ENCODE peak calls at places on chromosomes 2 and 18, in ten cellular contexts. One of them, this sample, is unnamed.

GRCh38 chr18:47345996-47346395 is 94.5 kb upstream of the SKOR2 start:
- DNase-seq in WERI-Rb-1: no peak
- DNase-seq in psoas muscle: no peak
- DNase-seq in PC-3: no peak
- DNase-seq in tibial nerve: no peak
- DNase-seq in mammary epithelial cell: no peak
- DNase-seq in prostate gland: no peak
- DNase-seq in adrenal gland: no peak
- DNase-seq in colonic mucosa: no peak
- DNase-seq in stomach: no peak
- DNase-seq in this sample: no peak

GRCh38 chr2:124975224-124975623 is 950.1 kb downstream of the CNTNAP5 start:
- DNase-seq in WERI-Rb-1: no peak
- DNase-seq in psoas muscle: no peak
- DNase-seq in PC-3: no peak
- DNase-seq in tibial nerve: no peak
- DNase-seq in mammary epithelial cell: no peak
- DNase-seq in prostate gland: no peak
- DNase-seq in adrenal gland: no peak
- DNase-seq in colonic mucosa: no peak
- DNase-seq in stomach: no peak
- DNase-seq in this sample: no peak

GRCh38 chr2:208501217-208501616 is 94.6 kb downstream of the PTH2R start:
- DNase-seq in WERI-Rb-1: peak
- DNase-seq in psoas muscle: no peak
- DNase-seq in PC-3: no peak
- DNase-seq in tibial nerve: no peak
- DNase-seq in mammary epithelial cell: no peak
- DNase-seq in prostate gland: no peak
- DNase-seq in adrenal gland: no peak
- DNase-seq in colonic mucosa: peak
- DNase-seq in stomach: no peak
- DNase-seq in this sample: no peak

GRCh38 chr2:189836644-189837043 is 52.4 kb downstream of the PMS1 start:
- DNase-seq in WERI-Rb-1: no peak
- DNase-seq in psoas muscle: no peak
- DNase-seq in PC-3: peak
- DNase-seq in tibial nerve: no peak
- DNase-seq in mammary epithelial cell: no peak
- DNase-seq in prostate gland: no peak
- DNase-seq in adrenal gland: no peak
- DNase-seq in colonic mucosa: no peak
- DNase-seq in stomach: no peak
- DNase-seq in this sample: no peak

GRCh38 chr2:234611209-234611608 is 114.3 kb upstream of the ARL4C start:
- DNase-seq in WERI-Rb-1: no peak
- DNase-seq in psoas muscle: no peak
- DNase-seq in PC-3: no peak
- DNase-seq in tibial nerve: no peak
- DNase-seq in mammary epithelial cell: no peak
- DNase-seq in prostate gland: no peak
- DNase-seq in adrenal gland: no peak
- DNase-seq in colonic mucosa: no peak
- DNase-seq in stomach: no peak
- DNase-seq in this sample: no peak

GRCh38 chr2:216246741-216247140 is 125.5 kb downstream of the MARCHF4 start:
- DNase-seq in WERI-Rb-1: no peak
- DNase-seq in psoas muscle: no peak
- DNase-seq in PC-3: no peak
- DNase-seq in tibial nerve: no peak
- DNase-seq in mammary epithelial cell: no peak
- DNase-seq in prostate gland: no peak
- DNase-seq in adrenal gland: no peak
- DNase-seq in colonic mucosa: no peak
- DNase-seq in stomach: no peak
- DNase-seq in this sample: no peak

GRCh38 chr2:138182276-138182675 is 218.0 kb downstream of the HNMT start:
- DNase-seq in WERI-Rb-1: no peak
- DNase-seq in psoas muscle: no peak
- DNase-seq in PC-3: no peak
- DNase-seq in tibial nerve: no peak
- DNase-seq in mammary epithelial cell: no peak
- DNase-seq in prostate gland: no peak
- DNase-seq in adrenal gland: no peak
- DNase-seq in colonic mucosa: no peak
- DNase-seq in stomach: no peak
- DNase-seq in this sample: no peak

GRCh38 chr18:21538230-21538629 is 62.3 kb downstream of the ESCO1 start:
- DNase-seq in WERI-Rb-1: no peak
- DNase-seq in psoas muscle: no peak
- DNase-seq in PC-3: peak
- DNase-seq in tibial nerve: no peak
- DNase-seq in mammary epithelial cell: no peak
- DNase-seq in prostate gland: no peak
- DNase-seq in adrenal gland: no peak
- DNase-seq in colonic mucosa: no peak
- DNase-seq in stomach: no peak
- DNase-seq in this sample: no peak

DNA sequence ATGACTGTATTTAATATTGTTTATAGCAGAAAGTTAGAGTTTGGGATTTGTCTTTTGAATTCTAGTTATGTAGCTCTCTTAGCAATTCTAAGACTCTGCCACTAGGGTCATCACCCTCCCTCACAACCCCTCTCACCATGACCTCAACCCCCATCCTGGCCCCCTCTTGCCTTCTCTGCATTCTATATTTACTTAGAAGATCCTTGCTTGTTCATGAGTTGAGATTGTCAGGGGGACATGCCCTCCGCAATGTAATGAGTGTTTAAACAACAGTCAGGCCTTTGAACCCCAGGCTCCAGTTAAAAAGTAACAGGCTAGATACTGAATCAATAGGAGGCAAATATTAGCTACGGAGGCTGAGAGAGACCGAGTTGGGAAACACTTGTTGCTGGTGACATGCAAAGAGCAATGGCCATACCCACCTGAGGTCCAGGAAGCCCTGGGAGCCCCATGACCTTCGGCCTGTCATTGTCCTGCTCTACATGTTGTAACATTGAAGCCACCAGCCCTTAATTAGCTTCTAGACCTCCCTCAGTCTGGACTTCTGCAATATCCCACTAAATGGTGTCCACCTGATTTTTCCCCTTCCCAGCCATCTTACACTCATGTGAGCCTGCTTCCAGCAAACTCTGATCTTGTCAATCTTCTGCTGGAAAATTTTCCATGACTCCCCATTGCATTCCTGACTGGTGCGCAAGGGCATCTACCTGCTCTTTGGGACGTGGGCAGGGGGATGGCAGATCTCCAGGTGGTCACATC is 221.1 kb downstream of the ALPK2 start:
- DNase-seq in WERI-Rb-1: no peak
- DNase-seq in psoas muscle: no peak
- DNase-seq in PC-3: no peak
- DNase-seq in tibial nerve: no peak
- DNase-seq in mammary epithelial cell: no peak
- DNase-seq in prostate gland: no peak
- DNase-seq in adrenal gland: no peak
- DNase-seq in colonic mucosa: no peak
- DNase-seq in stomach: no peak
- DNase-seq in this sample: no peak
- H3K27ac ChIP-seq in WERI-Rb-1: no peak
- H3K27ac ChIP-seq in psoas muscle: no peak
- H3K27ac ChIP-seq in PC-3: no peak
- H3K27ac ChIP-seq in tibial nerve: no peak
- H3K27ac ChIP-seq in mammary epithelial cell: no peak
- H3K27ac ChIP-seq in prostate gland: no peak
- H3K27ac ChIP-seq in adrenal gland: no peak
- H3K27ac ChIP-seq in colonic mucosa: no peak
- H3K27ac ChIP-seq in stomach: no peak
- H3K27ac ChIP-seq in this sample: no peak

GRCh38 chr2:1736997-1737480 is 7.3 kb downstream of the PXDN start:
- DNase-seq in WERI-Rb-1: peak
- DNase-seq in psoas muscle: no peak
- DNase-seq in PC-3: peak
- DNase-seq in tibial nerve: no peak
- DNase-seq in mammary epithelial cell: no peak
- DNase-seq in prostate gland: no peak
- DNase-seq in adrenal gland: peak
- DNase-seq in colonic mucosa: peak
- DNase-seq in stomach: no peak
- DNase-seq in this sample: no peak

GRCh38 chr2:1739322-1739957 is 4.9 kb downstream of the PXDN start:
- DNase-seq in WERI-Rb-1: no peak
- DNase-seq in psoas muscle: no peak
- DNase-seq in PC-3: no peak
- DNase-seq in tibial nerve: no peak
- DNase-seq in mammary epithelial cell: no peak
- DNase-seq in prostate gland: no peak
- DNase-seq in adrenal gland: peak
- DNase-seq in colonic mucosa: peak
- DNase-seq in stomach: no peak
- DNase-seq in this sample: no peak

GRCh38 chr2:1738163-1738562 is 6.2 kb downstream of the PXDN start:
- DNase-seq in WERI-Rb-1: no peak
- DNase-seq in psoas muscle: no peak
- DNase-seq in PC-3: no peak
- DNase-seq in tibial nerve: no peak
- DNase-seq in mammary epithelial cell: no peak
- DNase-seq in prostate gland: no peak
- DNase-seq in adrenal gland: no peak
- DNase-seq in colonic mucosa: peak
- DNase-seq in stomach: no peak
- DNase-seq in this sample: no peak

GRCh38 chr2:1739961-1740713 is 4.2 kb downstream of the PXDN start:
- DNase-seq in WERI-Rb-1: peak
- DNase-seq in psoas muscle: no peak
- DNase-seq in PC-3: no peak
- DNase-seq in tibial nerve: no peak
- DNase-seq in mammary epithelial cell: no peak
- DNase-seq in prostate gland: no peak
- DNase-seq in adrenal gland: peak
- DNase-seq in colonic mucosa: peak
- DNase-seq in stomach: no peak
- DNase-seq in this sample: no peak

DNA sequence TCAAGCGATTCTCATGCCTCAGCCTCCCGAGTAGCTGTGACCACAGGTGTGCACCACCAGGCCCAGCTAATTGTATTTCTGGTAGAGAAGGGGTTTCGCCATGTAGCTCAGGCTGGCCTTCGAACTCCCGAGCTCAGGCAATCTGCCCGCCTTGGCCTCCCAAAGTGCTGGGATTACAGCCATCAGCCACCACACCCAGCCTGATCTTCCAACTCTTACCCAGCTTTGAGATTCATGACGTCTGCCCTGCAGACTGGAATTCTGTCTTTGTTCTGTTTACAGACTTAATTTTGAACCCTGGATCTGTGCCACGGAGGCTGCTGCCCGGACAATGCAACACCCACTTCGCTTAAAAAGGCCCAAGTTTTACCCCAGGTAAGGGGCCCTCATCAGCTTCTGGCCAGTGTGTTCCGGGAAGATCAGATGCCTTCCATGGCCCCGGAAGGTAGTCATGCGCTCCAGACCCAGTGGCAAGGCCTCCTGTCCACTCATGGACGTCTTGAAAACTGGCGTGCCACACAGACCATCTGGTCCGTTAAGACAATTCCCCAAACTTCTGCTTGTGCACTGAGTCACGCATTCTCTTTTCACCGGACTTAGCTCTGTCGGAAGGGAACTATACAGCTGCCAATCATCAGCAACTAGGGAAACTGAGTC is 5.5 kb downstream of the PXDN start:
- DNase-seq in WERI-Rb-1: no peak
- DNase-seq in psoas muscle: no peak
- DNase-seq in PC-3: no peak
- DNase-seq in tibial nerve: no peak
- DNase-seq in mammary epithelial cell: no peak
- DNase-seq in prostate gland: no peak
- DNase-seq in adrenal gland: peak
- DNase-seq in colonic mucosa: peak
- DNase-seq in stomach: no peak
- DNase-seq in this sample: no peak
- H3K27ac ChIP-seq in WERI-Rb-1: no peak
- H3K27ac ChIP-seq in psoas muscle: peak
- H3K27ac ChIP-seq in PC-3: peak
- H3K27ac ChIP-seq in tibial nerve: no peak
- H3K27ac ChIP-seq in mammary epithelial cell: no peak
- H3K27ac ChIP-seq in prostate gland: peak
- H3K27ac ChIP-seq in adrenal gland: no peak
- H3K27ac ChIP-seq in colonic mucosa: no peak
- H3K27ac ChIP-seq in stomach: peak
- H3K27ac ChIP-seq in this sample: no peak

DNA sequence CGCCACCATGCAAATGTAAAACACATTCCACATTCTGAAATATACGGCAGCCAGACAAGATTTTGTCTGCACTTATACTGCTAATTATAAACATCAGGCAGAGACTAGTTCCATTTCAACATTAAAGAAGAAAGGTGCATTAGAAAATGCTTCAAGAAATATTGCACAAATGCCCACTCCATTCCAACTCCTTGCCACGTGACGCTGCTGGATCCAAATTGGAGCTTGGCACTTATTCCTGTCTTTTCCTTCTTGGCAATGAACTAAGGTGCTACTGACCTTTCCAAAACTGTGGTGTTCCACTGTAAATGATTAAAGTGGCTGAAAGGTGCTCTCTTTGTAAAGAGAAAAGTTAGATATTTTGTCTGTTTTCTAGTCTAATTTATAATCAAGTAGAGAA is 6.2 kb downstream of the COL6A3 start:
- DNase-seq in WERI-Rb-1: no peak
- DNase-seq in psoas muscle: no peak
- DNase-seq in PC-3: no peak
- DNase-seq in tibial nerve: no peak
- DNase-seq in mammary epithelial cell: no peak
- DNase-seq in prostate gland: no peak
- DNase-seq in adrenal gland: no peak
- DNase-seq in colonic mucosa: no peak
- DNase-seq in stomach: no peak
- DNase-seq in this sample: no peak
- H3K27ac ChIP-seq in WERI-Rb-1: no peak
- H3K27ac ChIP-seq in psoas muscle: peak
- H3K27ac ChIP-seq in PC-3: no peak
- H3K27ac ChIP-seq in tibial nerve: no peak
- H3K27ac ChIP-seq in mammary epithelial cell: no peak
- H3K27ac ChIP-seq in prostate gland: peak
- H3K27ac ChIP-seq in adrenal gland: peak
- H3K27ac ChIP-seq in colonic mucosa: peak
- H3K27ac ChIP-seq in stomach: peak
- H3K27ac ChIP-seq in this sample: no peak

GRCh38 chr2:73088211-73088610 is 16.7 kb upstream of the SFXN5 start:
- DNase-seq in WERI-Rb-1: no peak
- DNase-seq in psoas muscle: no peak
- DNase-seq in PC-3: no peak
- DNase-seq in tibial nerve: no peak
- DNase-seq in mammary epithelial cell: no peak
- DNase-seq in prostate gland: no peak
- DNase-seq in adrenal gland: no peak
- DNase-seq in colonic mucosa: no peak
- DNase-seq in stomach: no peak
- DNase-seq in this sample: no peak

GRCh38 chr2:73087311-73087710 is 15.8 kb upstream of the SFXN5 start:
- DNase-seq in WERI-Rb-1: no peak
- DNase-seq in psoas muscle: no peak
- DNase-seq in PC-3: no peak
- DNase-seq in tibial nerve: no peak
- DNase-seq in mammary epithelial cell: no peak
- DNase-seq in prostate gland: no peak
- DNase-seq in adrenal gland: no peak
- DNase-seq in colonic mucosa: no peak
- DNase-seq in stomach: no peak
- DNase-seq in this sample: no peak

GRCh38 chr2:73089270-73090030 is 17.9 kb upstream of the SFXN5 start:
- DNase-seq in WERI-Rb-1: no peak
- DNase-seq in psoas muscle: no peak
- DNase-seq in PC-3: peak
- DNase-seq in tibial nerve: no peak
- DNase-seq in mammary epithelial cell: peak
- DNase-seq in prostate gland: no peak
- DNase-seq in adrenal gland: peak
- DNase-seq in colonic mucosa: no peak
- DNase-seq in stomach: peak
- DNase-seq in this sample: peak

GRCh38 chr2:73091164-73091563 is 19.7 kb upstream of the SFXN5 start:
- DNase-seq in WERI-Rb-1: no peak
- DNase-seq in psoas muscle: no peak
- DNase-seq in PC-3: no peak
- DNase-seq in tibial nerve: no peak
- DNase-seq in mammary epithelial cell: no peak
- DNase-seq in prostate gland: no peak
- DNase-seq in adrenal gland: no peak
- DNase-seq in colonic mucosa: no peak
- DNase-seq in stomach: no peak
- DNase-seq in this sample: no peak

DNA sequence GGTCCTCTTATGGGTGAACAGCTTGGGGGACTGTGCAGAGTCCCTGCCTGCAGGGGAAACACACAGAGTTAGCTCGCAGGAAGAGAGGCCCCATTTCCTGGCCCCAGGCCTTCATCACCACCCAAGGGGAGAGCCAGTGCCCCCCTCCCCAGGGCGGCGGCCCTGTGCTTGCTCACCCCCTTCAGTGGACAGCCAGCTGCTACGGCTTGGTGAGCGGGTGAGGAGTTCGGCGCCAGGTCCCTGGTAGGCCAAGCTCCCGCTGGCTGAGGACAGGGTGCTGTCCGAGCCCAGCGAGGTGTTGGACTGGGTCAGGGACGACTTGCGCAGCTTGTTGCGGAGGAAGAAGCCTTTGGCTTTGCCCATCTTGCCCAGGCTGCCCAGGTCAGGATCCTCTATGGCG is 17.2 kb upstream of the SFXN5 start:
- DNase-seq in WERI-Rb-1: no peak
- DNase-seq in psoas muscle: no peak
- DNase-seq in PC-3: no peak
- DNase-seq in tibial nerve: no peak
- DNase-seq in mammary epithelial cell: no peak
- DNase-seq in prostate gland: no peak
- DNase-seq in adrenal gland: no peak
- DNase-seq in colonic mucosa: no peak
- DNase-seq in stomach: no peak
- DNase-seq in this sample: no peak
- H3K27ac ChIP-seq in WERI-Rb-1: no peak
- H3K27ac ChIP-seq in psoas muscle: no peak
- H3K27ac ChIP-seq in PC-3: no peak
- H3K27ac ChIP-seq in tibial nerve: no peak
- H3K27ac ChIP-seq in mammary epithelial cell: peak
- H3K27ac ChIP-seq in prostate gland: no peak
- H3K27ac ChIP-seq in adrenal gland: no peak
- H3K27ac ChIP-seq in colonic mucosa: no peak
- H3K27ac ChIP-seq in stomach: no peak
- H3K27ac ChIP-seq in this sample: peak